ENCODE peak calls at places on chromosomes 2 and 18, in six cellular contexts. E, M, S, I, Y and T are unnamed samples. For H3K79me2, the result is how much of the 10 kb centered on the place peaks cover.

GRCh38 chr2:225998653-225999052 is 599.1 kb downstream of the NYAP2 start:
- DNase-seq in E (peak), M (no peak), S (no peak), I (no peak), Y (no peak), T (no peak)

GRCh38 chr2:159904565-159905281 is 106.7 kb upstream of the CD302 start:
- DNase-seq in E (peak), M (no peak), S (no peak), I (no peak), Y (peak), T (peak)

GRCh38 chr2:225355788-225356187 is 43.7 kb upstream of the NYAP2 start:
- DNase-seq in E (no peak), M (no peak), S (peak), I (no peak), Y (no peak), T (no peak)

GRCh38 chr2:47008381-47009280 is 93.0 kb upstream of the MCFD2 start:
- DNase-seq in E (peak), M (no peak), S (peak), I (no peak), Y (peak), T (no peak)

GRCh38 chr2:222993920-222994650 is 57.9 kb upstream of the KCNE4 start:
- DNase-seq in E (peak), M (no peak), S (peak), I (no peak), Y (no peak), T (no peak)

GRCh38 chr2:26735096-26735495 is 29.0 kb upstream of the SLC35F6 start:
- DNase-seq in E (peak), M (peak), S (peak), I (no peak), Y (no peak), T (no peak)

GRCh38 chr2:7634370-7634769 is 717.2 kb downstream of the RNF144A start:
- DNase-seq in E (no peak), M (no peak), S (no peak), I (no peak), Y (no peak), T (no peak)

GRCh38 chr2:16228471-16228870 is 288.1 kb downstream of the MYCN start:
- DNase-seq in E (no peak), M (no peak), S (no peak), I (no peak), Y (no peak), T (no peak)

GRCh38 chr2:225486226-225486625 is 86.7 kb downstream of the NYAP2 start:
- DNase-seq in E (no peak), M (no peak), S (no peak), I (no peak), Y (no peak), T (no peak)

GRCh38 chr2:16462965-16463364 is 202.7 kb downstream of the CYRIA start:
- DNase-seq in E (no peak), M (no peak), S (no peak), I (no peak), Y (no peak), T (no peak)

GRCh38 chr2:949894-950626 is 589 bp upstream of the SNTG2 start:
- DNase-seq in E (peak), M (no peak), S (peak), I (no peak), Y (peak), T (no peak)

GRCh38 chr2:63587814-63588384 is 378 bp downstream of the WDPCP start:
- DNase-seq in E (peak), M (peak), S (no peak), I (no peak), Y (peak), T (no peak)

GRCh38 chr2:196274387-196274809 is 103.0 kb upstream of the STK17B start:
- DNase-seq in E (peak), M (peak), S (no peak), I (no peak), Y (no peak), T (peak)

GRCh38 chr2:240322231-240322955 is 113.1 kb upstream of the GPC1 start:
- DNase-seq in E (peak), M (no peak), S (peak), I (no peak), Y (no peak), T (no peak)

GRCh38 chr2:157364257-157364974 is 38.8 kb upstream of the ERMN start:
- DNase-seq in E (peak), M (no peak), S (no peak), I (no peak), Y (no peak), T (peak)

GRCh38 chr2:45986509-45986908 is 310.7 kb upstream of the EPAS1 start:
- DNase-seq in E (no peak), M (no peak), S (no peak), I (no peak), Y (no peak), T (no peak)

GRCh38 chr2:138814123-138814883 is 34.1 kb upstream of the NXPH2 start:
- DNase-seq in E (no peak), M (peak), S (no peak), I (peak), Y (peak), T (peak)

DNA sequence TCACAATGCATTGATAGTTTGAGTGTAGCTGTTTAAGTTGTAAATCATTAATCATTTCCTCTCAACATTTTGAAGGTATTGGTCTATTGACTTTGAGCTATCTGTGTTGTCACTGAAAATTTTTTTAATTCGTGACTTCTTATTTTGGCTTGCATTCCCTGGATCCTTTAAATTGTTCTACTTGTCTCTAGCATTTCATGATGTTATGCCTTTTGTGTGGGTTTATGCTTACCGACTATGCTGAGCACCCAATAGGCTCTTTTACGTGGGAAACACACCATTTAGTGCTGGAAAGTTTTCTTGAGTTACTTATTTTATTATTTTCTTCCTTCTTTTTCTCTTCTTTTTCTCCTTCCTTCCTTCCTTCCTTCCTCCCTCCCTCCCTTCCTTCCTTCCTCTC is 31.3 kb upstream of the NXPH2 start:
- DNase-seq in E (no peak), M (no peak), S (no peak), I (no peak), Y (no peak), T (no peak)
- H3K9ac ChIP-seq in E (no peak), M (no peak), S (no peak), I (no peak), Y (no peak), T (no peak)

GRCh38 chr2:144358979-144359541 is 160.9 kb downstream of the ZEB2 start:
- DNase-seq in E (peak), M (peak), S (no peak), I (no peak), Y (no peak), T (peak)
- TF ChIP-seq EZH2phosphoT487 in E (no peak), M (no peak), S (no peak), I (no peak), Y (no peak), T (no peak)

DNA sequence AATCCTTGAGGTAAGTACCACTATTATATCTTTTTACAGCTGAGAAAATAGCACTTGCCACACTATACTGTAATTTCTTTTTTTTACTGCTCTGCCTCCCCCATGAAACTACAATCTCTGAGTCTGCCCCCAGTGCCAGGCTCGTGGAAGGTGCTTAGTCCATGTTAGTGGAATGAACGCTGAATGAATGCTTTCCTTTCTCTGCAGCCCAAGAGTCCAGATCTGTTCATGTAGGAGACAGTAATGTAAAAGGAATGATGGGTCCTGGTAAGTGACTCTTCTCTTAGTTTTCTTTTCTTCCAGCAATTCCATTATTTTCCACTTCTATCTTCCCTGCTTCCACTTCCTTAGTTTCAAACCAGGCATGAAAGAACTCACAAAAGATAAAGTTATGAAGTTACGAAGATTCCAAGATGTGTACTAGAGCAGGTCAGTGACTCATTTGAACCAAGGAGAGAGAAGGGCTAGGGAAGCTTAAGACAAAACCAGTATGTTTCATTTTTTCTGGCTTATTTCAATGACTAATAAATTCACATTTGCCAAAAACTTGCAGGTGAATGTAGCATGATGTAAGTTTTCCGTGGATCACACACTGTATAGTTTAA is 46.0 kb downstream of the ARHGEF33 start:
- DNase-seq in E (peak), M (peak), S (no peak), I (no peak), Y (no peak), T (no peak)
- H3K79me2 ChIP-seq in E (under half), M (under half), S (under half), I (under half), Y (under half), T (under half)

DNA sequence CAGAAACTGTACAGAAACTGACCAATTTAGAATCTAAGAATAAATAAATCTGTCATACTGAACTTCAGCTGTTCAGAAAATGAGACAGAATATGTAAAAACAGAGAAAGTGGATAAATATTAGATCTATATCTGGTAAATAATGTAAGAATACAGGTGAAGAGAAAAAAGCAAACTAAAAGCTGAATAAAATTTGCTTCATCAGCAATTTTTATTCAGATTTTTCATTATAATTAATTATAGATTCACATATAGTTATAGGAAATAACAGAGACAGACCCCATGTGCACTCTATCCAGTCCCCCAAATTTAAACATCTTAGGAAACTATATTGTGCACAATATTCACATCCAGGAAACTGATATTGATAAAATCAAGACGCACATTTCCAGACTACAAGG is 299.2 kb downstream of the EXOC6B start:
- DNase-seq in E (no peak), M (no peak), S (no peak), I (no peak), Y (no peak), T (no peak)
- H3K9ac ChIP-seq in E (no peak), M (no peak), S (no peak), I (no peak), Y (no peak), T (no peak)

GRCh38 chr2:143294068-143294467 is 164.8 kb downstream of the ARHGAP15 start:
- DNase-seq in E (no peak), M (no peak), S (no peak), I (no peak), Y (no peak), T (no peak)
- TF ChIP-seq EZH2phosphoT487 in E (no peak), M (no peak), S (no peak), I (no peak), Y (no peak), T (no peak)

DNA sequence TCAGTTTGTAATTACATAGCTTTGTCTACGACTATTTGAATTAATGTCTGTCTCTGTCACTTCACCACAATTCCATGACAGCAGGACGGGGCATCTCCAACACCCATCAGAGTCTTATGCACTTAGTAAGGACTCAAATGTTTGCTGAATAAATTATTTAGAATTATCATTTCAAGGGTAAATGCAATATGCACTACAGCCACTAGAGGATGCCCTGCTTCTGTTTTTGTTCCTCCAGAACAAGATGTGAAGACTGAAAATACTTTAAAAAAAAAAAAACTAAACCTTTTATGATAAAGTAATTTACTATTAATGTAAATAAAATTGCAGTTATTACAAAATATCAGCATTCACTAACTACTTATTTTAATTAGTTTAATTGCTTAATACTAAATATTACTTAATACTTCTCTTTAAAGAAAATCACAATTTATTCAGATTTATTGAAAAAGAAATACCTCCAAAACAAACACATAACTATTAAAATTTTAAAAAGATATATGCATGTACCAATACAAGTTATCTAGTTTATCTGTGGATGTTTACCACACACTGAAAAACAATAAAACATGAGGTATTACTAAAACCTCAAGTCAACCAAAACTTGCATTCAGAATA is 3.2 kb downstream of the PIGN start:
- DNase-seq in E (peak), M (peak), S (peak), I (peak), Y (peak), T (peak)
- H3K79me2 ChIP-seq in E (under half), M (under half), S (under half), I (under half), Y (half or more), T (under half)

GRCh38 chr2:4134881-4135565 is 431.6 kb downstream of the DCDC2C start:
- DNase-seq in E (no peak), M (no peak), S (no peak), I (no peak), Y (no peak), T (no peak)
- H3K9ac ChIP-seq in E (no peak), M (no peak), S (no peak), I (no peak), Y (no peak), T (no peak)